ENCODE peak calls at places on chromosomes 5 and 9, in ten cellular contexts. D, Z, Y, Q, O, M, X, R, I and N are unnamed samples.

GRCh38 chr9:78320875-78321496 is 24.1 kb downstream of the PSAT1 start:
- DNase-seq in I (no peak), X (no peak), R (no peak), O (no peak), M (no peak), Y (no peak), Z (no peak), Q (no peak), D (no peak), N (no peak)

GRCh38 chr5:179620703-179621350 is 2.6 kb downstream of the HNRNPH1 start:
- DNase-seq in O (no peak), Q (no peak), Z (no peak), X (no peak), R (no peak), I (no peak), M (no peak), Y (no peak), D (no peak), N (peak)

GRCh38 chr9:613771-614347 is 227.6 kb upstream of the DMRT1 start:
- DNase-seq in O (peak), X (no peak), M (peak), Z (no peak), I (peak), Y (peak), Q (peak), R (peak), D (peak), N (peak)

GRCh38 chr9:22447607-22448305 is 1.1 kb downstream of the DMRTA1 start:
- DNase-seq in X (no peak), M (peak), O (no peak), D (no peak), Z (no peak), R (peak), Y (no peak), I (peak), Q (peak), N (no peak)

GRCh38 chr5:128036961-128037360 is 46.6 kb upstream of the SLC12A2 start:
- DNase-seq in R (no peak), D (no peak), M (no peak), I (no peak), Z (no peak), Y (no peak), X (no peak), O (no peak), Q (peak), N (no peak)

GRCh38 chr9:19577411-19577810 is 168.6 kb downstream of the ACER2 start:
- DNase-seq in Y (no peak), M (no peak), Q (no peak), I (no peak), X (no peak), D (no peak), O (no peak), Z (no peak), R (no peak), N (no peak)

GRCh38 chr9:33170464-33171156 is 3.5 kb upstream of the B4GALT1 start:
- DNase-seq in Y (peak), Q (peak), D (no peak), R (peak), O (no peak), X (no peak), M (peak), Z (no peak), I (peak), N (peak)

GRCh38 chr9:121277026-121277425 is 9.1 kb downstream of the GSN start:
- DNase-seq in R (no peak), Y (no peak), Q (no peak), D (no peak), M (no peak), Z (no peak), I (no peak), O (no peak), X (no peak), N (no peak)

GRCh38 chr9:99851028-99851822 is 29.5 kb downstream of the NR4A3 start:
- DNase-seq in Z (no peak), M (no peak), D (no peak), R (no peak), Y (peak), Q (no peak), O (no peak), X (no peak), I (no peak), N (no peak)